ENCODE peak calls at places on chromosomes 13 and 19, in six cellular contexts. G is lower lobe of right lung, B is brain microvascular endothelial cell, U is breast epithelium, W is AG04450, K is IMR-90. T is an unnamed sample.

GRCh38 chr13:73598021-73598712 is 536.0 kb downstream of the KLF12 start:
- DNase-seq in K (peak), G (no peak), U (no peak), W (peak), B (peak), T (no peak)

GRCh38 chr19:30669329-30670010 is 297.3 kb downstream of the ZNF536 start:
- DNase-seq in G (peak), U (peak), K (peak), W (no peak), B (peak), T (peak)

GRCh38 chr19:29098091-29098490 is 114.9 kb downstream of the UQCRFS1 start:
- DNase-seq in U (no peak), B (no peak), G (no peak), W (no peak), K (no peak), T (no peak)

GRCh38 chr19:31461814-31462539 is 112.7 kb upstream of the TSHZ3 start:
- DNase-seq in K (no peak), B (no peak), W (no peak), G (no peak), U (no peak), T (no peak)

GRCh38 chr13:97310809-97311436 is 88.8 kb downstream of the MBNL2 start:
- DNase-seq in K (no peak), W (no peak), G (no peak), U (no peak), B (no peak), T (no peak)

GRCh38 chr13:28522871-28523270 is 27.9 kb upstream of the FLT1 start:
- DNase-seq in U (no peak), B (no peak), K (no peak), W (no peak), G (no peak), T (no peak)

GRCh38 chr19:4583961-4584669 is 24.6 kb upstream of the SEMA6B start:
- DNase-seq in W (no peak), U (no peak), G (no peak), K (no peak), B (no peak), T (no peak)

GRCh38 chr13:109383683-109384082 is 402.7 kb downstream of the IRS2 start:
- DNase-seq in G (no peak), B (peak), W (peak), U (no peak), K (peak), T (no peak)

GRCh38 chr13:103510007-103510406 is 443.8 kb upstream of the SLC10A2 start:
- DNase-seq in K (no peak), U (no peak), G (no peak), W (no peak), B (no peak), T (no peak)

GRCh38 chr19:55355213-55355821 is 798 bp upstream of the COX6B2 start:
- DNase-seq in K (no peak), B (no peak), W (no peak), G (no peak), U (no peak), T (no peak)

GRCh38 chr13:80251403-80251802 is 89.5 kb downstream of the SPRY2 start:
- DNase-seq in W (peak), U (no peak), B (peak), G (no peak), K (peak), T (no peak)

GRCh38 chr13:99908129-99908805 is 63.3 kb downstream of the ZIC5 start:
- DNase-seq in K (no peak), U (no peak), B (no peak), G (no peak), W (no peak), T (no peak)

GRCh38 chr19:35518313-35518712 is 4.9 kb upstream of the DMKN start:
- DNase-seq in U (no peak), G (no peak), B (peak), K (peak), W (peak), T (no peak)

GRCh38 chr13:50115695-50116094 is 100.5 kb downstream of the KCNRG start:
- DNase-seq in W (no peak), B (no peak), U (no peak), K (no peak), G (no peak), T (no peak)

GRCh38 chr19:43525836-43526771 is 897 bp downstream of the ETHE1 start:
- DNase-seq in W (no peak), K (peak), U (no peak), B (no peak), G (peak), T (no peak)

GRCh38 chr13:68745517-68745916 is 1362.1 kb upstream of the ATXN8OS start:
- DNase-seq in U (no peak), K (no peak), G (no peak), W (no peak), B (no peak), T (no peak)

GRCh38 chr19:18789883-18790565 is 1.1 kb downstream of the COMP start:
- DNase-seq in U (no peak), G (no peak), W (no peak), K (no peak), B (no peak), T (peak)

GRCh38 chr19:13681509-13681908 is 82.8 kb upstream of the MRI1 start:
- DNase-seq in W (no peak), B (no peak), U (no peak), G (no peak), K (no peak), T (no peak)
- H3K27ac ChIP-seq in W (no peak), B (no peak), U (no peak), G (no peak), K (no peak), T (no peak)

DNA sequence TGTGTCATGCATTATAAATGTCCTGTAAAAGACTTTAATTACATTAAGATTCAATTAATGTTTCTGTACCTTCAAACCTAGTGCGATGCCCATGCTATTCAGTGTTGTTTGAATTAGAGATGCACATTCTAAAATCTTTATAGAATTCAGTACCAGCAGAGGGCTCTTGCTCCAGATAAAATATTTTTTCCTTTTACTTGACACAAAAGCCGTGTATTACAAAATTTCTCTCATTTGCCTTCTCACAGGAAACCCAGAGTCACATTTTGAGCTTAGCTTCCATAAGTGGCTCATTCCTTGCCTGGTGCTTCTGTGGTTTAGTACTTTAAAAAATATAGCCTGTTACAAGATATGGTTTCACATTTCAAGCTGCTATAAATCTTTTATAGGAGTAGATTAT is 101.2 kb downstream of the RNF17 start:
- DNase-seq in B (no peak), K (peak), G (no peak), W (no peak), U (no peak), T (no peak)
- TF ChIP-seq CTCF in B (peak), K (peak), G (no peak), W (peak), U (no peak), T (no peak)

DNA sequence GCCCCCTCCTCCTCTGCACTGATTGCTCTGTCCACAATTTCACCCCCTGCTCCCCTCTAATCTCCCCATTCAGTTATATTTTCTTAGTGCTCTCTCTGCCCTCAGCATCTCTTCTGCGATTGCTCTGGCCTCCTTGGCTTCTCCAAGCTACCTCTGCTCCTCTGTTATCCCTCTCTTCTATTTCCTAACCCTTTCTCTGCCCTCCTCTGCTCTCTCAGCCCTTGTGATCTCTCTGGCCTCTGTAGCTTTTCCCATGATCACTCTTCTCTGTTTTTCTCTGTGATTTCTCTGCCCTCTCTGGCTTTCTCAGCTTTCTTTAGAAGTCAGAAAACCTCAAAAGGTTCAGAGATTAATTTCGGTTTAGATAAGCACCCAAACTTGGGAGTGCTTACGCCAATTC is 795.1 kb downstream of the DIAPH3 start:
- DNase-seq in B (no peak), U (no peak), K (no peak), G (no peak), W (no peak), T (no peak)
- H3K27ac ChIP-seq in B (no peak), U (no peak), K (no peak), G (peak), W (no peak), T (no peak)

GRCh38 chr13:60990032-60990733 is 425.5 kb downstream of the PCDH20 start:
- DNase-seq in G (no peak), K (no peak), U (no peak), W (no peak), B (no peak), T (no peak)
- TF ChIP-seq CTCF in G (no peak), K (no peak), U (no peak), W (no peak), B (no peak), T (no peak)